ENCODE peak calls at places on chromosomes 12 and 14, in nine cellular contexts. G is neuronal stem cell, X is psoas muscle, W is PC-3, S is uterus, C is right atrium auricular region, Q is transverse colon, L is tibial artery, N is right cardiac atrium. J is an unnamed sample.

GRCh38 chr12:114836609-114837008 is 152.6 kb upstream of the TBX3 start:
- DNase-seq in G (no peak), X (no peak), W (no peak), S (no peak), C (no peak), Q (no peak), L (no peak), N (no peak), J (no peak)

GRCh38 chr12:63845726-63846125 is 1.2 kb downstream of the SRGAP1 start:
- DNase-seq in G (no peak), X (no peak), W (peak; percentile 91), S (no peak), C (no peak), Q (peak; percentile 30), L (no peak), N (no peak), J (no peak)

GRCh38 chr12:24039113-24039525 is 89.6 kb upstream of the SOX5 start:
- DNase-seq in G (no peak), X (no peak), W (peak; percentile 49), S (no peak), C (no peak), Q (no peak), L (no peak), N (no peak), J (no peak)

GRCh38 chr14:42469637-42470426 is 863.2 kb downstream of the LRFN5 start:
- DNase-seq in G (no peak), X (no peak), W (peak; percentile 45), S (no peak), C (no peak), Q (no peak), L (no peak), N (no peak), J (no peak)

GRCh38 chr14:31927348-31927826 is 149.7 kb upstream of the ARHGAP5 start:
- DNase-seq in G (no peak), X (no peak), W (peak; percentile 72), S (peak; percentile 53), C (no peak), Q (no peak), L (no peak), N (peak; percentile 44), J (peak; percentile 20)

GRCh38 chr12:84056-84455 is 17.5 kb downstream of the IQSEC3 start:
- DNase-seq in G (no peak), X (no peak), W (no peak), S (no peak), C (no peak), Q (no peak), L (no peak), N (no peak), J (no peak)

GRCh38 chr14:33335366-33335765 is 396.7 kb downstream of the NPAS3 start:
- DNase-seq in G (no peak), X (no peak), W (no peak), S (no peak), C (no peak), Q (no peak), L (no peak), N (no peak), J (no peak)

GRCh38 chr12:104738841-104739642 is 219.0 kb downstream of the SLC41A2 start:
- DNase-seq in G (no peak), X (no peak), W (no peak), S (no peak), C (no peak), Q (no peak), L (no peak), N (no peak), J (no peak)

GRCh38 chr14:63496837-63497400 is 46.3 kb downstream of the PPP2R5E start:
- DNase-seq in G (no peak), X (no peak), W (no peak), S (no peak), C (no peak), Q (no peak), L (no peak), N (no peak), J (no peak)

GRCh38 chr12:60394680-60395079 is 798.9 kb downstream of the SLC16A7 start:
- DNase-seq in G (no peak), X (no peak), W (peak; percentile 83), S (no peak), C (no peak), Q (no peak), L (no peak), N (no peak), J (no peak)

GRCh38 chr12:108839011-108839889 is 18.1 kb downstream of the SSH1 start:
- DNase-seq in G (no peak), X (peak; percentile 79), W (no peak), S (peak; percentile 75), C (peak; percentile 80), Q (no peak), L (peak; percentile 73), N (peak; percentile 82), J (peak; percentile 69)

GRCh38 chr14:105842105-105842504 is 315.7 kb downstream of the TMEM121 start:
- DNase-seq in G (no peak), X (no peak), W (no peak), S (no peak), C (no peak), Q (no peak), L (no peak), N (no peak), J (peak; percentile 33)

GRCh38 chr14:28297559-28297958 is 469.0 kb upstream of the FOXG1 start:
- DNase-seq in G (no peak), X (no peak), W (no peak), S (no peak), C (no peak), Q (no peak), L (no peak), N (no peak), J (no peak)

GRCh38 chr12:8513203-8513602 is at the start of gene CLEC4D:
- DNase-seq in G (no peak), X (no peak), W (no peak), S (no peak), C (no peak), Q (no peak), L (no peak), N (no peak), J (no peak)

GRCh38 chr12:24233519-24234246 is 284.2 kb upstream of the SOX5 start:
- DNase-seq in G (no peak), X (no peak), W (no peak), S (no peak), C (no peak), Q (no peak), L (no peak), N (no peak), J (no peak)

GRCh38 chr12:110347767-110348166 is 55.7 kb downstream of the ANAPC7 start:
- DNase-seq in G (no peak), X (no peak), W (no peak), S (no peak), C (no peak), Q (no peak), L (no peak), N (no peak), J (no peak)

GRCh38 chr12:62642509-62642908 is 175.9 kb downstream of the MON2 start:
- DNase-seq in G (no peak), X (no peak), W (no peak), S (no peak), C (no peak), Q (no peak), L (no peak), N (no peak), J (no peak)

GRCh38 chr12:622420-622819 is 40.8 kb downstream of the NINJ2 start:
- DNase-seq in G (no peak), X (no peak), W (no peak), S (no peak), C (no peak), Q (no peak), L (no peak), N (no peak), J (no peak)

GRCh38 chr14:68392393-68393085 is 400.3 kb downstream of the ZFP36L1 start:
- DNase-seq in G (peak; percentile 21), X (peak; percentile 71), W (no peak), S (peak; percentile 66), C (peak; percentile 79), Q (peak; percentile 51), L (peak; percentile 74), N (peak; percentile 79), J (peak; percentile 48)

GRCh38 chr12:20885552-20885951 is 75.0 kb downstream of the SLCO1B3 start:
- DNase-seq in G (no peak), X (no peak), W (no peak), S (no peak), C (no peak), Q (no peak), L (no peak), N (no peak), J (no peak)

DNA sequence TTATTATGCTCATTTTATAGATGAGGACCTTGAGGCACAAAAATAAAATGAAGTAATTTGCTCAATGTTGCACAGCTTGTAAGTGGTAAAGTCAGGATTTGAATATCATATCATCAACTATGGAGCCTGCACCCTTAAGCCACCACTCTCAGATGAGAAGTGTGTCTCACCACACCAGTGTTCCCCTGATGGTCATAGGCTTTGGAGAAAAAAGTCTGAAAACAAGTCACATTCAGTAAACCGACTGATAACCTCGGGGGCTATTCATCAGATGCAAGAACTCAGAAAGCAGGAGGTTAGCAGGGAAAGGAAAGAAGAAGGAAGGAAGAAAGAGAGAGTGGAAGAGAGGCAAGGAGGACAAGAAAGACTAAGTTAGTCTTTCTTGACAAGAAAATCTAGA is 2.8 kb downstream of the TSHR start:
- DNase-seq in G (no peak), X (no peak), W (no peak), S (no peak), C (no peak), Q (no peak), L (no peak), N (no peak), J (no peak)
- H3K4me1 ChIP-seq in G (peaks cover 3% of the 10 kb centered on the region), X (peaks cover 5% of the 10 kb centered on the region), W (no peaks in the 10 kb centered on the region), S (no peaks in the 10 kb centered on the region), C (peaks cover 11% of the 10 kb centered on the region), Q (no peaks in the 10 kb centered on the region), L (no peaks in the 10 kb centered on the region), N (peaks cover 3% of the 10 kb centered on the region), J (peaks cover 24% of the 10 kb centered on the region)

GRCh38 chr14:25836647-25837046 is 761.2 kb downstream of the NOVA1 start:
- DNase-seq in G (no peak), X (no peak), W (no peak), S (no peak), C (no peak), Q (no peak), L (no peak), N (no peak), J (no peak)
- H3K9me3 ChIP-seq in G (no peaks in the 10 kb centered on the region), X (no peaks in the 10 kb centered on the region), W (peaks cover 5% of the 10 kb centered on the region), S (no peaks in the 10 kb centered on the region), C (no peaks in the 10 kb centered on the region), Q (no peaks in the 10 kb centered on the region), L (no peaks in the 10 kb centered on the region), N (no peaks in the 10 kb centered on the region), J (no peaks in the 10 kb centered on the region)

GRCh38 chr12:130101370-130101769 is 60.9 kb upstream of the FZD10 start:
- DNase-seq in G (no peak), X (no peak), W (no peak), S (no peak), C (no peak), Q (no peak), L (no peak), N (no peak), J (no peak)
- H3K27me3 ChIP-seq in G (peaks cover 4% of the 10 kb centered on the region), X (peaks cover 4% of the 10 kb centered on the region), W (peaks cover 26% of the 10 kb centered on the region), S (no peaks in the 10 kb centered on the region), C (no peaks in the 10 kb centered on the region), Q (peaks cover 17% of the 10 kb centered on the region), L (no peaks in the 10 kb centered on the region), N (no peaks in the 10 kb centered on the region), J (peaks cover 8% of the 10 kb centered on the region)

DNA sequence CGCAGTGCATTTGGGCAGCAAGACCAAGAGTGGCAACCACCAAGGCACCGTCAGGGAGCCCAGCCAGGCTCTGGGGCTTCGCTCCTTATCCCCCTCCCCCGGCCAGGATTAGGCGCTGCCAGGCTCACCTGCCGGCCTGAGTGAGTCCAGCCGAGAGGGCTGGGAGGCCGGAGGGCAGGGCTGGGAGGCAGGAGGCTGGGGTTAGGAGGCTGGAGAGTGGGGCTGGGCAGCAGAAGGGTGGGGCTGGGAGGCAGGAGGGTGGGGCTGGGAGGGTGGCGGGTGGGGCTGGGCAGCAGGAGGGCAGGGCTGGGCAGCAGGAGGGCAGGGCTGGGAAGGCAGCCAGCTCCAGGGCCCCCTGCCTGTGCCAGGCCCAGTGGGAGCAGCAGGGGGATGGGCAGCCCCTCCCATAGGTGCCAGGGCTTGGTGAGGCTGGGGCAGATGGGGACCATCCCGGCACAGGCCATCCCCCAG is 101.7 kb upstream of the EIF5 start:
- DNase-seq in G (no peak), X (no peak), W (no peak), S (no peak), C (no peak), Q (peak; percentile 38), L (no peak), N (no peak), J (no peak)
- H3K4me1 ChIP-seq in G (peaks cover 3% of the 10 kb centered on the region), X (no peaks in the 10 kb centered on the region), W (no peaks in the 10 kb centered on the region), S (peaks cover 4% of the 10 kb centered on the region), C (no peaks in the 10 kb centered on the region), Q (peaks cover 5% of the 10 kb centered on the region), L (no peaks in the 10 kb centered on the region), N (no peaks in the 10 kb centered on the region), J (no peaks in the 10 kb centered on the region)

J was measured in adrenal gland.